ENCODE peak calls at places on chromosome 2, in eight cellular contexts. One of them, this sample, is unnamed.

GRCh38 chr2:117794668-117795067 is 19.8 kb upstream of the DDX18 start:
- DNase-seq in HEK293T: no peak
- DNase-seq in T-helper 2 cell: no peak
- DNase-seq in left cardiac atrium: no peak
- DNase-seq in frontal cortex: no peak
- DNase-seq in hypothalamus: no peak
- DNase-seq in nephron progenitor cell: no peak
- DNase-seq in Caco-2: no peak
- DNase-seq in this sample: no peak

GRCh38 chr2:150689600-150689999 is 202.1 kb upstream of the RND3 start:
- DNase-seq in hypothalamus: no peak
- DNase-seq in HEK293T: no peak
- DNase-seq in frontal cortex: no peak
- DNase-seq in left cardiac atrium: no peak
- DNase-seq in Caco-2: no peak
- DNase-seq in nephron progenitor cell: no peak
- DNase-seq in T-helper 2 cell: no peak
- DNase-seq in this sample: no peak

GRCh38 chr2:8003462-8004075 is 678.3 kb upstream of the ID2 start:
- DNase-seq in T-helper 2 cell: no peak
- DNase-seq in nephron progenitor cell: peak
- DNase-seq in Caco-2: no peak
- DNase-seq in HEK293T: no peak
- DNase-seq in left cardiac atrium: peak
- DNase-seq in frontal cortex: no peak
- DNase-seq in hypothalamus: no peak
- DNase-seq in this sample: no peak

GRCh38 chr2:156057647-156058046 is 274.9 kb downstream of the NR4A2 start:
- DNase-seq in frontal cortex: no peak
- DNase-seq in hypothalamus: no peak
- DNase-seq in nephron progenitor cell: no peak
- DNase-seq in Caco-2: no peak
- DNase-seq in T-helper 2 cell: no peak
- DNase-seq in HEK293T: no peak
- DNase-seq in left cardiac atrium: no peak
- DNase-seq in this sample: no peak

GRCh38 chr2:130186391-130186790 is 4.3 kb downstream of the MZT2B start:
- DNase-seq in nephron progenitor cell: no peak
- DNase-seq in T-helper 2 cell: no peak
- DNase-seq in left cardiac atrium: no peak
- DNase-seq in Caco-2: no peak
- DNase-seq in frontal cortex: no peak
- DNase-seq in hypothalamus: no peak
- DNase-seq in HEK293T: no peak
- DNase-seq in this sample: no peak

GRCh38 chr2:146997945-146998344 is 846.9 kb upstream of the ACVR2A start:
- DNase-seq in T-helper 2 cell: no peak
- DNase-seq in frontal cortex: no peak
- DNase-seq in Caco-2: no peak
- DNase-seq in nephron progenitor cell: no peak
- DNase-seq in HEK293T: no peak
- DNase-seq in left cardiac atrium: no peak
- DNase-seq in hypothalamus: no peak
- DNase-seq in this sample: no peak

GRCh38 chr2:26580751-26581150 is 60.4 kb downstream of the CIB4 start:
- DNase-seq in HEK293T: no peak
- DNase-seq in left cardiac atrium: no peak
- DNase-seq in Caco-2: no peak
- DNase-seq in nephron progenitor cell: no peak
- DNase-seq in frontal cortex: no peak
- DNase-seq in hypothalamus: no peak
- DNase-seq in T-helper 2 cell: no peak
- DNase-seq in this sample: no peak

GRCh38 chr2:238523158-238524110 is 96.7 kb downstream of the ASB1 start:
- DNase-seq in T-helper 2 cell: no peak
- DNase-seq in frontal cortex: no peak
- DNase-seq in left cardiac atrium: no peak
- DNase-seq in nephron progenitor cell: peak
- DNase-seq in Caco-2: no peak
- DNase-seq in HEK293T: no peak
- DNase-seq in hypothalamus: no peak
- DNase-seq in this sample: no peak

GRCh38 chr2:145006957-145007672 is 487.2 kb upstream of the ZEB2 start:
- DNase-seq in Caco-2: no peak
- DNase-seq in frontal cortex: no peak
- DNase-seq in T-helper 2 cell: no peak
- DNase-seq in left cardiac atrium: peak
- DNase-seq in hypothalamus: no peak
- DNase-seq in HEK293T: no peak
- DNase-seq in nephron progenitor cell: no peak
- DNase-seq in this sample: no peak

GRCh38 chr2:233434666-233435375 is 80.5 kb downstream of the DGKD start:
- DNase-seq in HEK293T: no peak
- DNase-seq in Caco-2: no peak
- DNase-seq in T-helper 2 cell: no peak
- DNase-seq in hypothalamus: no peak
- DNase-seq in nephron progenitor cell: no peak
- DNase-seq in left cardiac atrium: no peak
- DNase-seq in frontal cortex: no peak
- DNase-seq in this sample: no peak

This sample was measured in head of caudate nucleus.